ENCODE peak calls at places on chromosomes 16 and 17, in five cellular contexts. L is germinal center, X is AG09319, I is A549, Y is natural killer cell. Q is an unnamed sample.

GRCh38 chr16:10964891-10965326 is 20.5 kb downstream of the CLEC16A start:
- DNase-seq in I (no peak), L (no peak), X (no peak), Y (no peak), Q (peak)

GRCh38 chr17:28518132-28518531 is 12.0 kb downstream of the FOXN1 start:
- DNase-seq in I (no peak), L (peak), X (no peak), Y (no peak), Q (no peak)

GRCh38 chr17:21020622-21021021 is 22.2 kb downstream of the USP22 start:
- DNase-seq in X (no peak), L (no peak), I (no peak), Y (no peak), Q (no peak)

GRCh38 chr17:75835315-75835987 is 8.8 kb downstream of the UNC13D start:
- DNase-seq in I (no peak), Y (no peak), X (no peak), L (no peak), Q (no peak)

GRCh38 chr17:67624886-67625656 is 92.7 kb upstream of the NOL11 start:
- DNase-seq in I (no peak), L (no peak), Y (no peak), X (no peak), Q (no peak)

GRCh38 chr16:57349212-57350031 is 9.2 kb upstream of the CCL22 start:
- DNase-seq in X (no peak), Y (no peak), I (no peak), L (peak), Q (no peak)

GRCh38 chr16:85844786-85845185 is 45.3 kb downstream of the COX4I1 start:
- DNase-seq in Y (no peak), X (no peak), L (no peak), I (no peak), Q (no peak)

GRCh38 chr17:65936013-65936412 is 255.9 kb downstream of the CEP112 start:
- DNase-seq in I (no peak), Y (no peak), X (no peak), L (no peak), Q (no peak)

GRCh38 chr17:4509402-4509801 is 10.7 kb downstream of the SPNS2 start:
- DNase-seq in I (no peak), L (no peak), X (no peak), Y (no peak), Q (peak)

GRCh38 chr17:38667099-38667786 is 7.5 kb downstream of the EPOP start:
- DNase-seq in I (peak), L (peak), X (peak), Y (peak), Q (peak)

GRCh38 chr17:77566566-77566965 is 391.9 kb upstream of the TNRC6C start:
- DNase-seq in Y (no peak), L (no peak), X (no peak), I (no peak), Q (no peak)

GRCh38 chr17:31373150-31374082 is 18.1 kb upstream of the RAB11FIP4 start:
- DNase-seq in X (peak), L (peak), I (peak), Y (no peak), Q (peak)

GRCh38 chr16:85176541-85177447 is 64.5 kb upstream of the CIBAR2 start:
- DNase-seq in L (no peak), X (no peak), Y (no peak), I (no peak), Q (no peak)

GRCh38 chr17:55420776-55421178 is 858 bp downstream of the MMD start:
- DNase-seq in X (no peak), L (peak), Y (peak), I (no peak), Q (no peak)

GRCh38 chr17:47663997-47664941 is 14.6 kb downstream of the KPNB1 start:
- DNase-seq in L (peak), X (peak), Y (peak), I (peak), Q (peak)

GRCh38 chr17:75459590-75460267 is 3.3 kb downstream of the TMEM94 start:
- DNase-seq in Y (peak), L (no peak), I (no peak), X (no peak), Q (peak)

GRCh38 chr16:79444522-79445040 is 156.0 kb downstream of the MAF start:
- DNase-seq in Y (no peak), L (no peak), I (no peak), X (no peak), Q (no peak)

GRCh38 chr17:61849674-61850073 is 13.7 kb downstream of the BRIP1 start:
- DNase-seq in I (no peak), X (no peak), L (no peak), Y (no peak), Q (no peak)

Q was measured in MM.1S.